ENCODE peak calls at places on chromosomes 4 and X, in eight cellular contexts. H is tibial artery, Z is BE2C, J is iPS DF 6.9, V is GM12878, G is uterus, N is astrocyte, U is pancreas. R is an unnamed sample. For H3K9me3, the result is how much of the 10 kb centered on the place peaks cover.

GRCh38 chr4:119142837-119143236 is 7.2 kb downstream of the MYOZ2 start:
- DNase-seq in H (no peak), Z (no peak), J (no peak), V (no peak), G (no peak), N (no peak), U (no peak), R (no peak)

GRCh38 chrX:13747836-13748235 is 13.3 kb downstream of the OFD1 start:
- DNase-seq in H (no peak), Z (peak), J (no peak), V (no peak), G (peak), N (peak), U (peak), R (peak)

GRCh38 chr4:72311291-72311690 is 257.7 kb downstream of the ADAMTS3 start:
- DNase-seq in H (no peak), Z (no peak), J (no peak), V (no peak), G (no peak), N (no peak), U (no peak), R (no peak)

GRCh38 chr4:150960079-150960478 is 55.0 kb downstream of the LRBA start:
- DNase-seq in H (no peak), Z (peak), J (no peak), V (no peak), G (no peak), N (no peak), U (no peak), R (no peak)

GRCh38 chr4:168560184-168560834 is 63.5 kb downstream of the PALLD start:
- DNase-seq in H (no peak), Z (no peak), J (no peak), V (no peak), G (no peak), N (peak), U (no peak), R (no peak)

GRCh38 chrX:23883737-23884354 is 23.9 kb downstream of the APOO start:
- DNase-seq in H (no peak), Z (no peak), J (no peak), V (no peak), G (no peak), N (peak), U (no peak), R (no peak)

GRCh38 chr4:41360911-41361830 is 104.4 kb downstream of the UCHL1 start:
- DNase-seq in H (peak), Z (peak), J (no peak), V (no peak), G (no peak), N (no peak), U (peak), R (no peak)

GRCh38 chr4:48109413-48110263 is 24.4 kb downstream of the TXK start:
- DNase-seq in H (no peak), Z (no peak), J (no peak), V (no peak), G (no peak), N (peak), U (no peak), R (peak)

GRCh38 chrX:40550069-40550468 is 30.7 kb upstream of the ATP6AP2 start:
- DNase-seq in H (no peak), Z (peak), J (no peak), V (no peak), G (no peak), N (no peak), U (no peak), R (no peak)

GRCh38 chr4:182694551-182694950 is 222.6 kb downstream of the DCTD start:
- DNase-seq in H (no peak), Z (no peak), J (no peak), V (no peak), G (no peak), N (no peak), U (no peak), R (no peak)

GRCh38 chrX:51336584-51336983 is 4.0 kb downstream of the NUDT10 start:
- DNase-seq in H (no peak), Z (peak), J (no peak), V (no peak), G (peak), N (peak), U (peak), R (peak)

GRCh38 chr4:83929550-83929949 is 393.6 kb downstream of the GPAT3 start:
- DNase-seq in H (no peak), Z (no peak), J (no peak), V (no peak), G (no peak), N (no peak), U (no peak), R (no peak)

GRCh38 chr4:34183916-34184315 is 2060.4 kb downstream of the ARAP2 start:
- DNase-seq in H (no peak), Z (no peak), J (no peak), V (no peak), G (no peak), N (peak), U (no peak), R (no peak)

GRCh38 chr4:160136021-160136420 is 1033.1 kb downstream of the RAPGEF2 start:
- DNase-seq in H (no peak), Z (no peak), J (no peak), V (no peak), G (no peak), N (no peak), U (no peak), R (no peak)

GRCh38 chr4:7355795-7356194 is 78.9 kb downstream of the PSAPL1 start:
- DNase-seq in H (no peak), Z (no peak), J (no peak), V (no peak), G (no peak), N (no peak), U (no peak), R (no peak)

GRCh38 chr4:97643179-97643578 is 500.1 kb downstream of the STPG2 start:
- DNase-seq in H (no peak), Z (no peak), J (no peak), V (no peak), G (no peak), N (no peak), U (no peak), R (no peak)

GRCh38 chrX:37692918-37693317 is 7.3 kb downstream of the XK start:
- DNase-seq in H (no peak), Z (no peak), J (no peak), V (no peak), G (no peak), N (no peak), U (no peak), R (no peak)

GRCh38 chr4:80011636-80012236 is 61.3 kb downstream of the ANTXR2 start:
- DNase-seq in H (no peak), Z (no peak), J (no peak), V (no peak), G (no peak), N (peak), U (no peak), R (no peak)

GRCh38 chrX:110133735-110134370 is 130.9 kb downstream of the TMEM164 start:
- DNase-seq in H (no peak), Z (no peak), J (no peak), V (no peak), G (no peak), N (no peak), U (no peak), R (no peak)

GRCh38 chr4:53196195-53196641 is 169.6 kb downstream of the SCFD2 start:
- DNase-seq in H (no peak), Z (no peak), J (no peak), V (no peak), G (no peak), N (no peak), U (no peak), R (no peak)

GRCh38 chr4:37528161-37528560 is 158.0 kb downstream of the RELL1 start:
- DNase-seq in H (no peak), Z (no peak), J (no peak), V (no peak), G (no peak), N (no peak), U (peak), R (no peak)

GRCh38 chr4:140926672-140927071 is 170.5 kb upstream of the TBC1D9 start:
- DNase-seq in H (no peak), Z (no peak), J (no peak), V (no peak), G (no peak), N (peak), U (no peak), R (no peak)

GRCh38 chrX:139113682-139114081 is 402.2 kb upstream of the FGF13 start:
- DNase-seq in H (no peak), Z (no peak), J (no peak), V (no peak), G (no peak), N (no peak), U (no peak), R (no peak)

GRCh38 chr4:1277667-1278335 is 11.9 kb upstream of the MAEA start:
- DNase-seq in H (no peak), Z (no peak), J (no peak), V (no peak), G (no peak), N (no peak), U (no peak), R (peak)

GRCh38 chrX:13428055-13428786 is 108.4 kb upstream of the ATXN3L start:
- DNase-seq in H (no peak), Z (no peak), J (no peak), V (no peak), G (no peak), N (peak), U (no peak), R (no peak)

GRCh38 chrX:68826113-68826980 is 2.5 kb upstream of the EFNB1 start:
- DNase-seq in H (no peak), Z (no peak), J (no peak), V (no peak), G (no peak), N (no peak), U (no peak), R (no peak)

GRCh38 chr4:114773341-114773740 is 174.7 kb downstream of the UGT8 start:
- DNase-seq in H (no peak), Z (no peak), J (no peak), V (no peak), G (no peak), N (no peak), U (no peak), R (no peak)

GRCh38 chrX:154294791-154295580 is at the start of gene TEX28:
- DNase-seq in H (no peak), Z (no peak), J (no peak), V (no peak), G (no peak), N (no peak), U (no peak), R (no peak)

GRCh38 chr4:168550071-168550766 is 53.4 kb downstream of the PALLD start:
- DNase-seq in H (no peak), Z (no peak), J (no peak), V (no peak), G (no peak), N (peak), U (no peak), R (no peak)

GRCh38 chrX:47227334-47227583 is 5.5 kb upstream of the USP11 start:
- DNase-seq in H (no peak), Z (no peak), J (no peak), V (no peak), G (no peak), N (no peak), U (no peak), R (no peak)

GRCh38 chr4:4443821-4444220 is 56.9 kb downstream of the NSG1 start:
- DNase-seq in H (no peak), Z (no peak), J (no peak), V (no peak), G (no peak), N (peak), U (no peak), R (no peak)

GRCh38 chr4:31592293-31592692 is 872.1 kb downstream of the PCDH7 start:
- DNase-seq in H (no peak), Z (no peak), J (no peak), V (no peak), G (no peak), N (no peak), U (no peak), R (no peak)

GRCh38 chr4:100826808-100827548 is 309.2 kb upstream of the EMCN start:
- DNase-seq in H (no peak), Z (no peak), J (no peak), V (no peak), G (no peak), N (no peak), U (no peak), R (no peak)

GRCh38 chr4:47425628-47426027 is 37.9 kb downstream of the COMMD8 start:
- DNase-seq in H (no peak), Z (no peak), J (no peak), V (no peak), G (no peak), N (no peak), U (no peak), R (no peak)

GRCh38 chr4:52641853-52642563 is 17.1 kb downstream of the USP46 start:
- DNase-seq in H (no peak), Z (no peak), J (no peak), V (peak), G (no peak), N (peak), U (no peak), R (no peak)

GRCh38 chr4:182593864-182594263 is 323.3 kb downstream of the DCTD start:
- DNase-seq in H (no peak), Z (no peak), J (no peak), V (no peak), G (no peak), N (peak), U (no peak), R (no peak)

GRCh38 chr4:103415801-103416200 is 217.7 kb upstream of the CENPE start:
- DNase-seq in H (no peak), Z (no peak), J (no peak), V (no peak), G (no peak), N (no peak), U (no peak), R (no peak)

DNA sequence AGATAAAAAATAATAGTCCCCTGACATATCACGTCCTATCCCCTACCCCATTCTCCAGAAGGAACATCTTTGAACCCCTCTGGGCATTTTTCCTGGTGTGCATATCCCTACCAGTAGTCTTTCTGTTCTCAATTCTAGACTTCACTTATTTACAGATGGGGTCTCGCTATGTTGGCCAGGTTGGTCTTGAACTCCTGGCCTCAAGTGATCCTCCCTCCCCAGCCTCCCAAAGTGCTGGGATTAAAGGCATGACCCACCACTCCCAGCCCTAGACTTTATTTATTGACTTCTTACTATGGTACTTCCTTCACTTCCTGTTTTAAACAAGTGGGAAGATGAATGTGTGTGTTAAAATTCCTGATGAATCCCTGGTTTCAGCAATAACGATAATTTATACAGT is 612 bp upstream of the RRAGB start:
- DNase-seq in H (no peak), Z (no peak), J (no peak), V (no peak), G (no peak), N (no peak), U (no peak), R (no peak)
- H3K9me3 ChIP-seq in H (under half), Z (under half), J (under half), V (under half), G (under half), N (under half), U (under half), R (under half)

GRCh38 chrX:65921363-65921762 is 118.5 kb downstream of the VSIG4 start:
- DNase-seq in H (no peak), Z (no peak), J (no peak), V (no peak), G (no peak), N (no peak), U (no peak), R (no peak)
- H3K9me3 ChIP-seq in H (under half), Z (under half), J (under half), V (under half), G (under half), N (under half), U (under half), R (under half)

GRCh38 chr4:111697176-111697962 is 447.9 kb upstream of the FAM241A start:
- DNase-seq in H (no peak), Z (no peak), J (no peak), V (no peak), G (no peak), N (no peak), U (no peak), R (no peak)

GRCh38 chr4:111696505-111696904 is 448.7 kb upstream of the FAM241A start:
- DNase-seq in H (no peak), Z (no peak), J (no peak), V (no peak), G (no peak), N (no peak), U (no peak), R (no peak)

GRCh38 chr4:111699163-111699562 is 446.1 kb upstream of the FAM241A start:
- DNase-seq in H (no peak), Z (no peak), J (no peak), V (no peak), G (no peak), N (no peak), U (no peak), R (no peak)

GRCh38 chr4:111695677-111696076 is 449.6 kb upstream of the FAM241A start:
- DNase-seq in H (no peak), Z (no peak), J (no peak), V (no peak), G (no peak), N (no peak), U (no peak), R (no peak)

DNA sequence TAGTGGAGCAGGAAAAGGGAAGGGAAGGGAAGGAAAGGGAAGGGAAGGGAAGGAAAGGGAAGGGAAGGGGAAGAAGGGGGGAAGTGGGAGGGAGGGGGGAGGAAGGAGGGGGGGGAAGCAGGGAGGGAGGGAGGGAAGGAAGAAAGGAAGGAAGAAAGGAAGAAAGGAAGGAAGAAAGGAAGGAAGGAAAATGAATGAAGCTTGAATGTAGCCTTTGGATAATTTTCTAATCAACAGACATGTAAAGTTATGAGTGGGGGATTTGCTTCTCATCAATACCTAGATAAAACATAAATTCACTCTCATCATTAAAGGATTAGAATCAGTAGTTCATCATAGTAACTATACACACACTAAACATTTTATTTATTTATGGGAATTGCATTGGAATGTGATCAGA is 446.9 kb upstream of the FAM241A start:
- DNase-seq in H (no peak), Z (no peak), J (no peak), V (no peak), G (no peak), N (no peak), U (no peak), R (no peak)
- H3K9me3 ChIP-seq in H (under half), Z (under half), J (under half), V (under half), G (under half), N (under half), U (under half), R (under half)

GRCh38 chr4:142656178-142656577 is 189.9 kb downstream of the INPP4B start:
- DNase-seq in H (no peak), Z (no peak), J (no peak), V (no peak), G (no peak), N (peak), U (no peak), R (peak)
- H3K9me3 ChIP-seq in H (under half), Z (under half), J (under half), V (under half), G (under half), N (under half), U (under half), R (under half)

DNA sequence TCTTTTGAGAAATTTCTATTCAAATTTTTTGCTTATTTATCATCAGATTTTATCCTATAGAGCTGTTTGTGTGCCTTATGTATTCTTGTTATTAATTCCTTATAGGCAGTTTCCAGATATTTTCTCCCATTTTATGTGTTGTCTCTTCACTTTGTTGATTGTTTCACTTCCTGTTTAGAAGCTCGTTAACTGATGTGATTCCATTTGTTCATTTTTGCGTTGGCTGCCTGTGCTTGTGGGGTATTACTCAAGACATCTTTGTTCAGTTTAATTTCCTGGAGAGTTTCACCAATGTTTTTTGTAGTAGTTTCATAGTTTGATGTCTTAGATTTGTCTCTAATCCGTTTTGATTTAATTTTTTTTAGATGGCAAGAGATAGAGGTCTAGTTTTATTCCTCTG is 14.6 kb downstream of the ZNF718 start:
- DNase-seq in H (no peak), Z (no peak), J (no peak), V (no peak), G (no peak), N (no peak), U (no peak), R (no peak)
- H3K9me3 ChIP-seq in H (under half), Z (under half), J (under half), V (half or more), G (under half), N (under half), U (under half), R (under half)

GRCh38 chr4:129064717-129065116 is 28.6 kb downstream of the SCLT1 start:
- DNase-seq in H (no peak), Z (no peak), J (no peak), V (no peak), G (no peak), N (peak), U (no peak), R (no peak)

GRCh38 chr4:129062580-129062979 is 30.8 kb downstream of the SCLT1 start:
- DNase-seq in H (no peak), Z (no peak), J (no peak), V (no peak), G (no peak), N (no peak), U (no peak), R (no peak)

GRCh38 chr4:129063640-129064039 is 29.7 kb downstream of the SCLT1 start:
- DNase-seq in H (no peak), Z (no peak), J (no peak), V (no peak), G (no peak), N (no peak), U (no peak), R (no peak)

DNA sequence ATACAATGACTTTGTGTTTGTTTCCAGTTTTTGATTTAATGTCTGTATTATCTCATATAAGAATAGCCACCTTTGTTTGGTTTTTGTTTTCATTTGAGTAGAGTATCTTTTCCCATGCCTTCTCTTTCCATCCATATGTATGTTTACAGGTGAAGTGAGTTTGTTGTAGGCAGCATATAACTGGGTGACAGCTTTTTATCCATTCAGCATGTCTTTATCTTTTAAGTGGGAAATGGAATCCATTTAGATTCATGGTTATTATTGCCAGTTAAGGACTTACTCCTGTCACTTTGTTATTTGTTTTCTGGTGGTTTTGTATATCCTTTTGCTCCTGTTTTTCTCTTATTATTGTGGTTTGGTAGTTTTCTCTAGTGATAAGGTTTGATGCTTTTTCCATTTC is 34.3 kb downstream of the SCLT1 start:
- DNase-seq in H (no peak), Z (no peak), J (no peak), V (no peak), G (no peak), N (no peak), U (no peak), R (no peak)
- H3K9me3 ChIP-seq in H (half or more), Z (under half), J (under half), V (under half), G (half or more), N (under half), U (under half), R (under half)

GRCh38 chrX:79117078-79117477 is 27.4 kb upstream of the GPR174 start:
- DNase-seq in H (no peak), Z (no peak), J (no peak), V (no peak), G (no peak), N (no peak), U (no peak), R (no peak)
- H3K9me3 ChIP-seq in H (under half), Z (under half), J (under half), V (under half), G (under half), N (under half), U (under half), R (under half)